ENCODE peak calls at places on chromosomes 3 and 15, in five cellular contexts. B is HCT116, Y is GM23248, J is coronary artery, C is uterus. H is an unnamed sample.

GRCh38 chr3:143119974-143120715 is 574 bp downstream of the CHST2 start:
- DNase-seq in B (no peak), Y (peak), J (no peak), C (no peak), H (no peak)

GRCh38 chr15:70892912-70893560 is 410 bp downstream of the LRRC49 start:
- DNase-seq in B (no peak), Y (peak), J (no peak), C (no peak), H (peak)

GRCh38 chr3:31472479-31473390 is 60.0 kb upstream of the STT3B start:
- DNase-seq in B (no peak), Y (peak), J (no peak), C (no peak), H (peak)

GRCh38 chr15:62059818-62060115 is 480 bp downstream of the VPS13C start:
- DNase-seq in B (no peak), Y (peak), J (no peak), C (no peak), H (peak)

GRCh38 chr3:117995795-117996194 is 1038.9 kb downstream of the IGSF11 start:
- DNase-seq in B (no peak), Y (peak), J (no peak), C (no peak), H (no peak)

GRCh38 chr3:63931290-63931689 is 19.1 kb upstream of the SCAANT1 start:
- DNase-seq in B (no peak), Y (no peak), J (no peak), C (no peak), H (no peak)

GRCh38 chr15:43958894-43959330 is 132.1 kb downstream of the WDR76 start:
- DNase-seq in B (peak), Y (peak), J (no peak), C (no peak), H (peak)

GRCh38 chr3:50523170-50523865 is 19.9 kb upstream of the CACNA2D2 start:
- DNase-seq in B (no peak), Y (no peak), J (no peak), C (no peak), H (no peak)

GRCh38 chr3:11944052-11944673 is 60.0 kb upstream of the SYN2 start:
- DNase-seq in B (peak), Y (peak), J (no peak), C (no peak), H (peak)

DNA sequence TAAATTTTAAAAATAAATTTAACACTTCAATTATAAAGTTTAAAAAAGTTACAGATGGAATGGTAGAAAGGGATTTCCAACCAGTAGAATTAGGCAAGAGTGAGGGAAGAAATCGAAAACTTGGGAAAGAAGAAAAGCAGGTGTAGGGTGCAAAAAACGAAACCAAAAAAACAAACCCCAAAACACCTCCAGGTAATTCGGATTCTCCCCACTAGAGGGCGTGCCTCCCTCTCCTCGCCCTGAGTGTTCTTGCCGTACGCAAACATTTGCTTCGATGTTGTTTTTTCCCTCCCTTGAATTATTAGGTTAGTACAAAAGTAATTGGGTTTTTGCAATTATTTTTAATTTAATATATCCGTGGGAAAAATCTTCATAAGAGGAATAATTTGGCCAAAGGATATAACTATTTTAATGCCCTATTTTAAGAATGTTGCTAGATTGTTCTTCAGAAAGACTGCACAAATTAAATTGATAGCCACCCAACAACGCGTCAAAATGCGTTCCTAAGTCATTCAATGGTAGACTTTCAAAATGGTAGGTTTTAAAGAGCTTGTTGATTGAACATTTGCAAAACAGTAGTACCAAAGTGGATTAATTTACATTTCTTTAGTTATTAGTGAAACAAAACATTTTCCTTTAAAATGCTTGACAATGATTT is 63.7 kb downstream of the SLC30A4 start:
- DNase-seq in B (no peak), Y (peak), J (no peak), C (peak), H (peak)
- H3K4me3 ChIP-seq in B (peak), Y (peak), J (peak), C (peak), H (peak)

GRCh38 chr3:42906905-42907183 is 902 bp downstream of the ZNF662 start:
- DNase-seq in B (no peak), Y (no peak), J (no peak), C (no peak), H (no peak)

GRCh38 chr3:42908675-42909074 is 2.7 kb downstream of the ZNF662 start:
- DNase-seq in B (no peak), Y (no peak), J (no peak), C (no peak), H (no peak)

GRCh38 chr3:42904076-42904475 is 1.9 kb upstream of the ZNF662 start:
- DNase-seq in B (no peak), Y (no peak), J (no peak), C (no peak), H (no peak)

GRCh38 chr3:42905740-42906084 is 230 bp upstream of the ZNF662 start:
- DNase-seq in B (no peak), Y (no peak), J (no peak), C (no peak), H (no peak)

GRCh38 chr3:42906085-42906904 is at the start of gene ZNF662:
- DNase-seq in B (no peak), Y (peak), J (peak), C (peak), H (no peak)
- H3K4me3 ChIP-seq in B (no peak), Y (peak), J (peak), C (peak), H (peak)

DNA sequence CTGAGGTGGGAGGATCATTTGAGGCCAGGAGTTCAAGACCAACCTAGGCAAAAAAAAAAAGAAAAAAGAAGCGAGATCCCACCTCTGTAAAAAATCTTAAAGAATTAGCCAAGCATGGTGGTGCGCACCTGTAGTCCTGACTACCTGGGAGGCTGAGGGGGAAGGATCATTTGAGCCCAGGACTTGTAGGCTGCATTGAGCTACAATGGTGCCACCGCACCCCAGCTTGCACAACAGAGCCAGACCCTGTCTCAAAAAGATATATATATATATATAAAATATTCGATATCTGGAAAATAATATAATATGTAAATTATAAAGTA is 1.1 kb upstream of the IMP3 start:
- DNase-seq in B (no peak), Y (no peak), J (no peak), C (no peak), H (no peak)
- H3K4me3 ChIP-seq in B (peak), Y (peak), J (no peak), C (no peak), H (no peak)

GRCh38 chr3:149635396-149635795 is 22.4 kb downstream of the WWTR1 start:
- DNase-seq in B (no peak), Y (no peak), J (no peak), C (no peak), H (no peak)

GRCh38 chr3:149634573-149634972 is 23.3 kb downstream of the WWTR1 start:
- DNase-seq in B (no peak), Y (no peak), J (no peak), C (no peak), H (no peak)

GRCh38 chr3:149641011-149641728 is 16.7 kb downstream of the WWTR1 start:
- DNase-seq in B (no peak), Y (peak), J (no peak), C (no peak), H (no peak)

GRCh38 chr3:149639093-149639486 is 18.7 kb downstream of the WWTR1 start:
- DNase-seq in B (no peak), Y (no peak), J (no peak), C (no peak), H (no peak)

DNA sequence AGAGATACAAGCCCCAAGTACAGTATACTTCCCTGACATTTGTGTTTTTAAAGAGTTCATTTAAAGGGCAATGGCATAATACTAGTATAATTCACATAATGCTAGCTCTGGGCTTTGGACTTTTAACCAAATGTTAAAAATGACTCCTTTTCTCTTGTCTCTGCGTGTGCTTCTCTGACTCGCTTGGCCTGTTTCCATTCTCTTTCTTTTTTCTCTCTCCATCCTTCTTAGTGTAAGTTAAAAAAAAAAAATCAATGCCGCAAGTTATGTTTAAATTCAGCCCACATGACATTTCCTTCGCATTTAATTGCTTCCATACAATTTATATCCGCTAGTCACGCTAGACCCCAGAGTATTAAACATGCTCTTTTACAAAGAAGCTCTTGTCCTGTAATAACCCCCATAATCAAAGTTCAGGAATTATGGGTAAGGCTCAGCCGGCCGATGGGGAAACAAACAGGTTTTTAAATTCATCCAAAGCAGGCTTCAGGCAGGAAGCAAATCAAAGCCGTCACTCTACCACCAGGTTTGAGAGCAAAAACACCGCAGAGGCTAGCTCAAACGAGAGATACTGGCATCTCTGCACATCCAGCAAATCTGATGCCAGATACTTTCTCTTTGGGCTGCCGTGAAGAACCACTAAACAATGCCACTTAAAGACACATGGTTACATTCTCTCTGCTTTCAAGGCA is 19.3 kb downstream of the WWTR1 start:
- DNase-seq in B (no peak), Y (peak), J (no peak), C (peak), H (peak)
- H3K4me3 ChIP-seq in B (no peak), Y (peak), J (peak), C (peak), H (peak)

DNA sequence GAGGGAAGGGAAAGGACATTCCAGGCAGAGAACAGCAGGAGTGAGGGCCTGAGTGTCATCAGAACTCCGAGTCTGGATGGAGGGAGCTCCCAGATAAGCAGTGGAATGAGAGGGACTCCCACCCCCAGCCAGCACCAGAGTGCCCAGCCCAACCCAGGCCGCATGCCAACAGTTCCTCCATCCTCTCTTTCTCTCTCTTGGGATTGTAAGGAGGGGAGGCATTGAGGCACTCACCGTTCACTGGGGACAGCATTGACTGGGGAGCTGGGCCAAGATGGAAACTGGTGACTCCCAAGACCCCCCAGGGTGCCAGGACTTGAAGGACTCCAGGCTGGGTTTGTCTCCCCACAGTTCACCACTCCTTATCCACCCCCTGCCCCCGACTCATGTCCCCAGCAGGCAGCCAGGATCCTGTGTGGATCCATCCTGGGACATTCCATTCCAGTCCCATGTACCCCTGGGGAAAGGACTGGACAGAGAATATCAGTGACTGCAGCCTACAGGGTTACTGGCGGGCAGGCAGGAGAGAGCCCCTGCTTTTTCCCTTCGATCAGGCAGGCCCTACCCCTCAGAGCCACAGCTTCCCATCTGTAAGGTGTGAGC is 15.7 kb downstream of the PTH1R start:
- DNase-seq in B (no peak), Y (no peak), J (no peak), C (no peak), H (no peak)
- H3K4me3 ChIP-seq in B (peak), Y (no peak), J (peak), C (no peak), H (no peak)

DNA sequence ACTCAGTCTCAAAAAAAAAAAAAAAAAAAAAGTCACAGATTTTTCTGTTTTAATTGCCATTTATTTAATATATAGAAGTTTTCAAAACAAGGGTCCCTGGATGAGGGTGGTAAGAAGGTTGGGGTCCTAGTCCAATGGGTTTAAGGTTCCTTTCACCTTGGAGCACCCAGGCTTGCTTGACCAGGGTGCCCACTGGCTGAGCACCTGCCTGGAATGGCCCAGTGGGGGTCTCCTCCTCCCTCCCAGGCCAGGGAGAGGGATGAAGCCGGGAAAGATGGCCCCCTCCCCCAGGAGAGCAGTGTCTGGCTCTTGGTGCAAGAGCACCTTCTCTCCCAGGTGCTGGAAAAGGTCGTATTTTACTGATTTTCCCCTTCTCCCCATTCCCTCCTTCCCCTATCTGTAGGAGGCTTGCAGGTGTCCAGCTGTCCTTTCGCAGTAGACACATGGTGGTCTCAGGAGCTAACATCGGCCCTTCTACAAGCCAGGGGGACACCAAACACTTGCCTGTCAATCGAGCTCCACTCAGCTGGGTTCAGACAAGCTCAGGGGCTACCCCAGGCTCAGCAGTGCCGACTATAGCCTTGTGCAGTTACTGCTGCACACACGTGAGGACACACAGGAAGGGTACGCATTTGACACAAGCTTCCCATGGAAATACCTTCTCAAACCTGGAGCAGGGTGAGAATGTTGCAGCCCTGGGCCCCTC is 112.3 kb upstream of the KLF13 start:
- DNase-seq in B (no peak), Y (no peak), J (no peak), C (no peak), H (no peak)
- H3K4me3 ChIP-seq in B (no peak), Y (no peak), J (no peak), C (no peak), H (no peak)

H was measured in fibroblast of villous mesenchyme.